ENCODE peak calls at places on chromosome 21, in ten cellular contexts. One of them, this sample, is unnamed.

GRCh38 chr21:31108969-31109368 is 70.7 kb upstream of the KRTAP19-8 start:
- DNase-seq in heart left ventricle: no peak
- DNase-seq in CD4-positive, alpha-beta memory T cell: no peak
- DNase-seq in HCT116: no peak
- DNase-seq in esophagus muscularis mucosa: no peak
- DNase-seq in cardiac muscle cell: no peak
- DNase-seq in Panc1: peak; percentile 5
- DNase-seq in CD8-positive, alpha-beta T cell: no peak
- DNase-seq in stomach: no peak
- DNase-seq in A549: no peak
- DNase-seq in this sample: no peak

GRCh38 chr21:8992731-8993174 is 1528.6 kb upstream of the TPTE start:
- DNase-seq in heart left ventricle: no peak
- DNase-seq in CD4-positive, alpha-beta memory T cell: no peak
- DNase-seq in HCT116: no peak
- DNase-seq in esophagus muscularis mucosa: peak; percentile 96
- DNase-seq in cardiac muscle cell: no peak
- DNase-seq in Panc1: peak; percentile 70
- DNase-seq in CD8-positive, alpha-beta T cell: no peak
- DNase-seq in stomach: no peak
- DNase-seq in A549: no peak
- DNase-seq in this sample: peak; percentile 91

GRCh38 chr21:28252923-28253322 is 739.8 kb downstream of the LTN1 start:
- DNase-seq in heart left ventricle: no peak
- DNase-seq in CD4-positive, alpha-beta memory T cell: no peak
- DNase-seq in HCT116: no peak
- DNase-seq in esophagus muscularis mucosa: no peak
- DNase-seq in cardiac muscle cell: no peak
- DNase-seq in Panc1: no peak
- DNase-seq in CD8-positive, alpha-beta T cell: no peak
- DNase-seq in stomach: no peak
- DNase-seq in A549: no peak
- DNase-seq in this sample: no peak

GRCh38 chr21:33299181-33299752 is 25.5 kb upstream of the IFNAR1 start:
- DNase-seq in heart left ventricle: no peak
- DNase-seq in CD4-positive, alpha-beta memory T cell: peak; percentile 41
- DNase-seq in HCT116: no peak
- DNase-seq in esophagus muscularis mucosa: no peak
- DNase-seq in cardiac muscle cell: no peak
- DNase-seq in Panc1: no peak
- DNase-seq in CD8-positive, alpha-beta T cell: peak; percentile 28
- DNase-seq in stomach: no peak
- DNase-seq in A549: no peak
- DNase-seq in this sample: no peak

GRCh38 chr21:44572959-44573583 is 458 bp upstream of the KRTAP10-4 start:
- DNase-seq in heart left ventricle: no peak
- DNase-seq in CD4-positive, alpha-beta memory T cell: no peak
- DNase-seq in HCT116: no peak
- DNase-seq in esophagus muscularis mucosa: peak; percentile 62
- DNase-seq in cardiac muscle cell: no peak
- DNase-seq in Panc1: no peak
- DNase-seq in CD8-positive, alpha-beta T cell: no peak
- DNase-seq in stomach: no peak
- DNase-seq in A549: no peak
- DNase-seq in this sample: no peak

GRCh38 chr21:39537571-39537970 is 75.2 kb upstream of the B3GALT5 start:
- DNase-seq in heart left ventricle: no peak
- DNase-seq in CD4-positive, alpha-beta memory T cell: no peak
- DNase-seq in HCT116: no peak
- DNase-seq in esophagus muscularis mucosa: no peak
- DNase-seq in cardiac muscle cell: no peak
- DNase-seq in Panc1: no peak
- DNase-seq in CD8-positive, alpha-beta T cell: no peak
- DNase-seq in stomach: no peak
- DNase-seq in A549: no peak
- DNase-seq in this sample: peak; percentile 79

GRCh38 chr21:34693192-34693810 is 24.5 kb downstream of the CLIC6 start:
- DNase-seq in heart left ventricle: no peak
- DNase-seq in CD4-positive, alpha-beta memory T cell: peak; percentile 47
- DNase-seq in HCT116: peak; percentile 59
- DNase-seq in esophagus muscularis mucosa: no peak
- DNase-seq in cardiac muscle cell: peak; percentile 69
- DNase-seq in Panc1: peak; percentile 41
- DNase-seq in CD8-positive, alpha-beta T cell: peak; percentile 50
- DNase-seq in stomach: peak; percentile 57
- DNase-seq in A549: peak; percentile 28
- DNase-seq in this sample: peak; percentile 60

GRCh38 chr21:34229361-34229760 is 134.4 kb upstream of the KCNE2 start:
- DNase-seq in heart left ventricle: no peak
- DNase-seq in CD4-positive, alpha-beta memory T cell: no peak
- DNase-seq in HCT116: no peak
- DNase-seq in esophagus muscularis mucosa: no peak
- DNase-seq in cardiac muscle cell: no peak
- DNase-seq in Panc1: no peak
- DNase-seq in CD8-positive, alpha-beta T cell: no peak
- DNase-seq in stomach: no peak
- DNase-seq in A549: no peak
- DNase-seq in this sample: no peak

GRCh38 chr21:26165331-26165730 is 5.2 kb downstream of the APP start:
- DNase-seq in heart left ventricle: no peak
- DNase-seq in CD4-positive, alpha-beta memory T cell: no peak
- DNase-seq in HCT116: no peak
- DNase-seq in esophagus muscularis mucosa: no peak
- DNase-seq in cardiac muscle cell: no peak
- DNase-seq in Panc1: no peak
- DNase-seq in CD8-positive, alpha-beta T cell: no peak
- DNase-seq in stomach: no peak
- DNase-seq in A549: no peak
- DNase-seq in this sample: no peak

GRCh38 chr21:34885125-34885524 is 164.0 kb downstream of the RUNX1 start:
- DNase-seq in heart left ventricle: no peak
- DNase-seq in CD4-positive, alpha-beta memory T cell: no peak
- DNase-seq in HCT116: no peak
- DNase-seq in esophagus muscularis mucosa: peak; percentile 77
- DNase-seq in cardiac muscle cell: no peak
- DNase-seq in Panc1: no peak
- DNase-seq in CD8-positive, alpha-beta T cell: no peak
- DNase-seq in stomach: no peak
- DNase-seq in A549: no peak
- DNase-seq in this sample: no peak

GRCh38 chr21:38875694-38876492 is 70.2 kb downstream of the ETS2 start:
- DNase-seq in heart left ventricle: no peak
- DNase-seq in CD4-positive, alpha-beta memory T cell: no peak
- DNase-seq in HCT116: no peak
- DNase-seq in esophagus muscularis mucosa: no peak
- DNase-seq in cardiac muscle cell: no peak
- DNase-seq in Panc1: no peak
- DNase-seq in CD8-positive, alpha-beta T cell: no peak
- DNase-seq in stomach: no peak
- DNase-seq in A549: no peak
- DNase-seq in this sample: no peak

GRCh38 chr21:26849428-26850115 is 4.4 kb upstream of the ADAMTS1 start:
- DNase-seq in heart left ventricle: peak; percentile 33
- DNase-seq in CD4-positive, alpha-beta memory T cell: peak; percentile 22
- DNase-seq in HCT116: peak; percentile 6
- DNase-seq in esophagus muscularis mucosa: no peak
- DNase-seq in cardiac muscle cell: peak; percentile 76
- DNase-seq in Panc1: no peak
- DNase-seq in CD8-positive, alpha-beta T cell: no peak
- DNase-seq in stomach: no peak
- DNase-seq in A549: no peak
- DNase-seq in this sample: no peak

GRCh38 chr21:31580866-31581276 is 78.6 kb upstream of the SOD1 start:
- DNase-seq in heart left ventricle: peak; percentile 41
- DNase-seq in CD4-positive, alpha-beta memory T cell: peak; percentile 70
- DNase-seq in HCT116: peak; percentile 57
- DNase-seq in esophagus muscularis mucosa: no peak
- DNase-seq in cardiac muscle cell: peak; percentile 79
- DNase-seq in Panc1: peak; percentile 50
- DNase-seq in CD8-positive, alpha-beta T cell: peak; percentile 79
- DNase-seq in stomach: peak; percentile 75
- DNase-seq in A549: peak; percentile 35
- DNase-seq in this sample: no peak

GRCh38 chr21:35084869-35085268 is 35.8 kb upstream of the RUNX1 start:
- DNase-seq in heart left ventricle: no peak
- DNase-seq in CD4-positive, alpha-beta memory T cell: no peak
- DNase-seq in HCT116: no peak
- DNase-seq in esophagus muscularis mucosa: no peak
- DNase-seq in cardiac muscle cell: no peak
- DNase-seq in Panc1: no peak
- DNase-seq in CD8-positive, alpha-beta T cell: no peak
- DNase-seq in stomach: no peak
- DNase-seq in A549: peak; percentile 3
- DNase-seq in this sample: no peak

DNA sequence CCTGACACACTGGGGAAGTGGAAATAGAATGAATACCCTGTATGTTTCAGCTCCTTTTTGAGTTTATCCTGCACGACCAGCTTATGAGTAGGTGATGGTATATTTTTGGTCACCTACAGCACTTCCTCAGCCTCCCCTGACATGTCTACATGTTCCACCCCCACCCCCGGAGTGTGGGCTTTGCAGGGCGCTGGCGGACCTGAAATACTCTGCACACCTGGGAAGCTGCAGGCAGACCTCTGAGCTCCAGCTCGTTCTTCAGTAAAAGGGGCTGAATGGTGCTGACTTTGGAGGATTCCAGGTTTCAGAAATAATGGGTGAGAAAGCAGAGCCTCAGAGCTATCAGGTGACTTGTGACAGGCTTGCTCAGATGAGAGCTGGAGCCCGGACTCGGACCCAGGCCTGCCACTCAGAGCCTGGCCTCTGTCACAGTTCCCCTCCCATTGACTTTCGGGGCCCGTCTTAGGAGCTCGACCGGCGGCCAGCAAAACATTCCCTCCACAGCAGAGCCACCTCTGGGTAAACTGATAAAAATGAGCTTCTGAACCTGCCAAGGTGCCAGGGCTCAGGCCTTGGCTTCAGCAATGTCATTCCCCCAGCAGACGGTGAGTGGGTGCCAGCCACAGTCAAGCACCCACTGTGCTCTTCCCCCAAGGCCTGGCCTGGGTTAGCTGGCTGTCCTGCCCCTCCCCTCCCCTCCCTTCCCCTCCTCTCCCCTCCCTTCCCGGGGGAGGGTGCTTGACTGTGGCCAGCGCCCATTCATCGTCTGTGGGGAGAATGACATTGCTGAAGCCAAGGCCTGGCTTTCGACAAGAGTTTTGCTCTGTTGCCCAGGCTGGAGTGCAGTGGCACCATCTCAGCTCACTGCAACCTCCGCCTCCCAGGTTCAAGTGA is 30.1 kb downstream of the DOP1B start:
- DNase-seq in heart left ventricle: peak; percentile 57
- DNase-seq in CD4-positive, alpha-beta memory T cell: no peak
- DNase-seq in HCT116: no peak
- DNase-seq in esophagus muscularis mucosa: no peak
- DNase-seq in cardiac muscle cell: no peak
- DNase-seq in Panc1: no peak
- DNase-seq in CD8-positive, alpha-beta T cell: no peak
- DNase-seq in stomach: no peak
- DNase-seq in A549: no peak
- DNase-seq in this sample: no peak
- H3K4me1 ChIP-seq in heart left ventricle: peaks cover 22% of the 10 kb centered on the region
- H3K4me1 ChIP-seq in CD4-positive, alpha-beta memory T cell: no peaks in the 10 kb centered on the region
- H3K4me1 ChIP-seq in HCT116: peaks cover 23% of the 10 kb centered on the region
- H3K4me1 ChIP-seq in esophagus muscularis mucosa: peaks cover 11% of the 10 kb centered on the region
- H3K4me1 ChIP-seq in cardiac muscle cell: no peaks in the 10 kb centered on the region
- H3K4me1 ChIP-seq in Panc1: peaks cover 4% of the 10 kb centered on the region
- H3K4me1 ChIP-seq in CD8-positive, alpha-beta T cell: no peaks in the 10 kb centered on the region
- H3K4me1 ChIP-seq in stomach: peaks cover 42% of the 10 kb centered on the region
- H3K4me1 ChIP-seq in A549: peaks cover 15% of the 10 kb centered on the region
- H3K4me1 ChIP-seq in this sample: no peaks in the 10 kb centered on the region

GRCh38 chr21:45607021-45607921 is 36.3 kb upstream of the PCBP3 start:
- DNase-seq in heart left ventricle: no peak
- DNase-seq in CD4-positive, alpha-beta memory T cell: peak; percentile 58
- DNase-seq in HCT116: no peak
- DNase-seq in esophagus muscularis mucosa: no peak
- DNase-seq in cardiac muscle cell: no peak
- DNase-seq in Panc1: no peak
- DNase-seq in CD8-positive, alpha-beta T cell: peak; percentile 43
- DNase-seq in stomach: no peak
- DNase-seq in A549: no peak
- DNase-seq in this sample: no peak
- H3K4me3 ChIP-seq in heart left ventricle: no peak overlapping the region
- H3K4me3 ChIP-seq in CD4-positive, alpha-beta memory T cell: no peak overlapping the region
- H3K4me3 ChIP-seq in HCT116: no peak overlapping the region
- H3K4me3 ChIP-seq in esophagus muscularis mucosa: no peak overlapping the region
- H3K4me3 ChIP-seq in cardiac muscle cell: no peak overlapping the region
- H3K4me3 ChIP-seq in Panc1: no peak overlapping the region
- H3K4me3 ChIP-seq in CD8-positive, alpha-beta T cell: no peak overlapping the region
- H3K4me3 ChIP-seq in stomach: no peak overlapping the region
- H3K4me3 ChIP-seq in A549: no peak overlapping the region
- H3K4me3 ChIP-seq in this sample: no peak overlapping the region

DNA sequence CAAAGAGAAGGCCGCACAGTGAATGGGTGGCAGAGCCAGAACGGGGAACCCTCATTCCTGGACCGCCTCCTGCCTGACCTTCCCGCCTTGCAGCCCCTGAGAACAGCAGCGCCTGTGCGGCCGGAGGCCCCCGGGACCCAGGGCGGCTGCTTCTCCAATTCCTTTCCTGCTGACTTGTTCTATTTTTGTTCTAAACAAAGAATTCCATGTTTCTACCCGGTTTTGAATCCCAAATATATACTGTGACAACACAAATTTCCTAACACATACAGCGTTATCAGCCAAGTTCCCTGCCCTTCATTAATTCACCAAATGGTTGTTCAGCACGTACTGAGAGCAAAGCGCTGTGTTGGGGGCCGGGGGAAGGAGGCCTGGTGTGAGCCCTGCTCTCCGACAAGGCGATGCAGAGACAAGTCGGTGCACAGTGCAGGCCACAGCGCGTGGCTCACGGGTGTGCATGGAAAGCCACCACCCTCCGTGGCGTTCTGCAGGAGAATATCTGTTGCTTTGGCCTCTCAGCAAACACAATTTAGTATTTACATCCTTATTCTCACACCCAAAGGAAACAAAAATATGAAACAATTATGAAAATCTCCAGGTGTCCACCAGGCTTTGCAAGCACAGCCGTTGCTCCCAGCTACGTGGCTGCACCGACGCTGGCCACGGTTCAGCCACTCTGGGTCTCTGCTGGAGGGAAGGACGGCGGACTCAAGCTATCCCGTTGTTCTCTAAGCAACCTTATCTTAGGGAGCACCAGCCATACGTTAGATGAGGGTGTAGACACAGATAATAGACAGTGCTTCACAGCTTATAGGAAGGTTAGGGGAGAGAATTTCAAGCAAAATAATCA is 31.7 kb upstream of the COL6A2 start:
- DNase-seq in heart left ventricle: no peak
- DNase-seq in CD4-positive, alpha-beta memory T cell: no peak
- DNase-seq in HCT116: no peak
- DNase-seq in esophagus muscularis mucosa: peak; percentile 79
- DNase-seq in cardiac muscle cell: no peak
- DNase-seq in Panc1: no peak
- DNase-seq in CD8-positive, alpha-beta T cell: no peak
- DNase-seq in stomach: no peak
- DNase-seq in A549: no peak
- DNase-seq in this sample: no peak
- H3K27ac ChIP-seq in heart left ventricle: peak overlapping the region; percentile 68
- H3K27ac ChIP-seq in CD4-positive, alpha-beta memory T cell: no peak overlapping the region
- H3K27ac ChIP-seq in HCT116: no peak overlapping the region
- H3K27ac ChIP-seq in esophagus muscularis mucosa: peak overlapping the region; percentile 83
- H3K27ac ChIP-seq in cardiac muscle cell: no peak overlapping the region
- H3K27ac ChIP-seq in Panc1: no peak overlapping the region
- H3K27ac ChIP-seq in CD8-positive, alpha-beta T cell: no peak overlapping the region
- H3K27ac ChIP-seq in stomach: peak overlapping the region; percentile 78
- H3K27ac ChIP-seq in A549: no peak overlapping the region
- H3K27ac ChIP-seq in this sample: no peak overlapping the region

GRCh38 chr21:15003463-15004135 is 61.2 kb downstream of the NRIP1 start:
- DNase-seq in heart left ventricle: no peak
- DNase-seq in CD4-positive, alpha-beta memory T cell: no peak
- DNase-seq in HCT116: no peak
- DNase-seq in esophagus muscularis mucosa: no peak
- DNase-seq in cardiac muscle cell: peak; percentile 18
- DNase-seq in Panc1: no peak
- DNase-seq in CD8-positive, alpha-beta T cell: no peak
- DNase-seq in stomach: no peak
- DNase-seq in A549: no peak
- DNase-seq in this sample: no peak
- H3K4me1 ChIP-seq in heart left ventricle: peaks cover 35% of the 10 kb centered on the region
- H3K4me1 ChIP-seq in CD4-positive, alpha-beta memory T cell: peaks cover 13% of the 10 kb centered on the region
- H3K4me1 ChIP-seq in HCT116: no peaks in the 10 kb centered on the region
- H3K4me1 ChIP-seq in esophagus muscularis mucosa: peaks cover 30% of the 10 kb centered on the region
- H3K4me1 ChIP-seq in cardiac muscle cell: peaks cover 22% of the 10 kb centered on the region
- H3K4me1 ChIP-seq in Panc1: peaks cover 5% of the 10 kb centered on the region
- H3K4me1 ChIP-seq in CD8-positive, alpha-beta T cell: peaks cover 31% of the 10 kb centered on the region
- H3K4me1 ChIP-seq in stomach: peaks cover 57% of the 10 kb centered on the region
- H3K4me1 ChIP-seq in A549: peaks cover 80% of the 10 kb centered on the region
- H3K4me1 ChIP-seq in this sample: no peaks in the 10 kb centered on the region